ENCODE peak calls at places on chromosomes 3 and 15, in nine cellular contexts. M, S, R, D, L, T, Q, N and F are unnamed samples. For H3K4me1, the result is how much of the 10 kb centered on the place peaks cover.

GRCh38 chr3:132867956-132868355 is 145.7 kb upstream of the NPHP3 start:
- DNase-seq in D (no peak), M (peak), S (no peak), Q (no peak), R (peak), L (no peak), T (no peak), N (no peak), F (no peak)

GRCh38 chr15:80789296-80789695 is 10.1 kb downstream of the CEMIP start:
- DNase-seq in N (no peak), L (no peak), M (peak), D (no peak), R (peak), Q (no peak), S (no peak), T (no peak), F (no peak)

GRCh38 chr3:119084371-119085069 is 49.9 kb upstream of the IGSF11 start:
- DNase-seq in M (no peak), L (no peak), D (no peak), Q (no peak), N (no peak), T (no peak), S (no peak), R (no peak), F (no peak)

GRCh38 chr3:23650371-23651140 is 155.2 kb upstream of the UBE2E1 start:
- DNase-seq in M (peak), S (no peak), L (no peak), R (peak), D (no peak), Q (no peak), N (no peak), T (no peak), F (no peak)

GRCh38 chr3:119293761-119294401 is at the start of gene ARHGAP31:
- DNase-seq in S (peak), R (peak), N (peak), L (peak), Q (peak), T (peak), M (peak), D (peak), F (peak)

GRCh38 chr15:47812436-47813109 is 95.3 kb downstream of the SEMA6D start:
- DNase-seq in L (no peak), S (no peak), Q (no peak), D (no peak), R (peak), T (no peak), N (peak), M (peak), F (no peak)

GRCh38 chr3:33218446-33219174 is at the start of gene SUSD5:
- DNase-seq in T (peak), D (peak), M (peak), N (no peak), R (peak), S (peak), L (no peak), Q (peak), F (no peak)

GRCh38 chr3:66210687-66211295 is 10.0 kb upstream of the SLC25A26 start:
- DNase-seq in N (no peak), Q (no peak), S (no peak), D (no peak), R (no peak), L (no peak), M (no peak), T (no peak), F (no peak)

GRCh38 chr3:149971403-149972075 is 844 bp upstream of the PFN2 start:
- DNase-seq in S (peak), R (peak), T (peak), L (peak), M (peak), D (no peak), N (no peak), Q (peak), F (peak)

GRCh38 chr15:25967120-25967519 is 104.0 kb upstream of the ATP10A start:
- DNase-seq in N (no peak), D (no peak), R (peak), M (no peak), T (no peak), Q (no peak), S (no peak), L (no peak), F (no peak)

GRCh38 chr15:48447657-48448056 is 116.4 kb downstream of the DUT start:
- DNase-seq in N (no peak), S (no peak), D (no peak), R (peak), T (no peak), Q (no peak), L (no peak), M (peak), F (no peak)

GRCh38 chr3:78659386-78659987 is 1108.3 kb downstream of the ROBO1 start:
- DNase-seq in T (peak), M (peak), L (peak), R (peak), D (peak), Q (no peak), S (no peak), N (no peak), F (peak)

GRCh38 chr3:37943126-37943525 is 47.5 kb upstream of the VILL start:
- DNase-seq in M (no peak), R (no peak), Q (no peak), L (no peak), D (no peak), T (no peak), S (no peak), N (no peak), F (no peak)

GRCh38 chr3:22982981-22983582 is 220.0 kb upstream of the UBE2E2 start:
- DNase-seq in N (no peak), D (no peak), S (no peak), L (no peak), R (no peak), M (no peak), T (no peak), Q (no peak), F (no peak)

GRCh38 chr15:78047631-78048409 is 29.7 kb downstream of the TBC1D2B start:
- DNase-seq in S (no peak), L (peak), N (no peak), T (peak), D (no peak), M (peak), Q (no peak), R (peak), F (no peak)

GRCh38 chr15:48472756-48473155 is 141.5 kb downstream of the DUT start:
- DNase-seq in M (peak), R (peak), D (no peak), S (no peak), L (no peak), Q (no peak), T (no peak), N (no peak), F (no peak)

GRCh38 chr15:49625460-49626036 is 4.7 kb downstream of the DTWD1 start:
- DNase-seq in D (no peak), N (no peak), M (no peak), T (no peak), R (no peak), L (no peak), Q (no peak), S (no peak), F (no peak)

GRCh38 chr15:63372018-63372705 is 9.5 kb downstream of the CA12 start:
- DNase-seq in M (peak), L (peak), T (no peak), Q (no peak), N (no peak), D (no peak), S (peak), R (peak), F (no peak)

GRCh38 chr15:70083946-70084345 is 13.8 kb downstream of the TLE3 start:
- DNase-seq in Q (no peak), M (no peak), T (no peak), N (peak), L (no peak), S (no peak), R (no peak), D (no peak), F (no peak)

GRCh38 chr3:191761906-191762305 is 300.9 kb downstream of the PYDC2 start:
- DNase-seq in R (no peak), T (no peak), D (no peak), L (no peak), Q (no peak), N (no peak), M (no peak), S (no peak), F (no peak)

GRCh38 chr3:101193957-101194356 is 126.4 kb downstream of the IMPG2 start:
- DNase-seq in R (peak), S (no peak), L (no peak), D (no peak), M (no peak), T (no peak), Q (no peak), N (no peak), F (no peak)

GRCh38 chr15:36358094-36358961 is 221.1 kb upstream of the CDIN1 start:
- DNase-seq in Q (no peak), S (no peak), D (no peak), N (no peak), R (peak), L (no peak), M (peak), T (no peak), F (no peak)

GRCh38 chr15:67199881-67200763 is 54.3 kb downstream of the AAGAB start:
- DNase-seq in N (no peak), S (no peak), D (no peak), Q (no peak), M (peak), L (no peak), T (no peak), R (peak), F (no peak)

GRCh38 chr15:29141908-29142747 is 127.5 kb downstream of the NSMCE3 start:
- DNase-seq in M (no peak), L (no peak), D (no peak), N (peak), R (no peak), S (no peak), T (peak), Q (no peak), F (no peak)

GRCh38 chr15:97940993-97941392 is 19.5 kb upstream of the ARRDC4 start:
- DNase-seq in L (no peak), Q (no peak), D (no peak), S (no peak), M (no peak), T (no peak), R (no peak), N (no peak), F (no peak)

GRCh38 chr3:179967622-179968021 is 69.1 kb downstream of the PEX5L start:
- DNase-seq in Q (no peak), L (no peak), T (no peak), D (no peak), S (no peak), M (no peak), R (peak), N (no peak), F (no peak)

GRCh38 chr15:96046620-96047240 is 283.8 kb upstream of the NR2F2 start:
- DNase-seq in D (no peak), M (no peak), R (no peak), S (no peak), T (no peak), N (no peak), L (no peak), Q (no peak), F (no peak)

GRCh38 chr3:55330355-55330754 is 156.8 kb downstream of the WNT5A start:
- DNase-seq in T (no peak), M (peak), D (no peak), Q (no peak), N (no peak), R (peak), S (no peak), L (peak), F (no peak)

GRCh38 chr15:93948728-93949127 is 282.6 kb upstream of the MCTP2 start:
- DNase-seq in N (no peak), M (no peak), T (no peak), L (no peak), S (no peak), R (no peak), Q (no peak), D (no peak), F (no peak)

GRCh38 chr15:66631616-66632263 is 65.9 kb upstream of the LCTL start:
- DNase-seq in L (no peak), D (no peak), S (no peak), Q (no peak), N (no peak), M (no peak), R (no peak), T (no peak), F (no peak)

GRCh38 chr3:16477501-16477900 is 36.0 kb downstream of the RFTN1 start:
- DNase-seq in N (no peak), Q (no peak), R (peak), M (peak), T (no peak), D (no peak), L (no peak), S (no peak), F (no peak)

GRCh38 chr3:171753025-171753472 is 57.2 kb downstream of the PLD1 start:
- DNase-seq in Q (no peak), S (no peak), M (no peak), R (peak), L (no peak), D (no peak), N (no peak), T (peak), F (no peak)

GRCh38 chr15:53811530-53811929 is 52.1 kb upstream of the WDR72 start:
- DNase-seq in T (no peak), L (no peak), D (no peak), Q (no peak), N (no peak), S (no peak), R (no peak), M (no peak), F (no peak)

GRCh38 chr3:197592361-197593045 is 36.7 kb upstream of the BDH1 start:
- DNase-seq in D (no peak), S (no peak), R (no peak), N (no peak), M (no peak), L (no peak), T (no peak), Q (no peak), F (no peak)

GRCh38 chr3:46552538-46552937 is 13.6 kb downstream of the LRRC2 start:
- DNase-seq in M (no peak), Q (no peak), N (no peak), R (no peak), T (no peak), D (no peak), L (no peak), S (no peak), F (peak)
- H3K4me1 ChIP-seq in M (under half), Q (under half), N (under half), R (under half), T (under half), D (under half), L (under half), S (under half), F (under half)

DNA sequence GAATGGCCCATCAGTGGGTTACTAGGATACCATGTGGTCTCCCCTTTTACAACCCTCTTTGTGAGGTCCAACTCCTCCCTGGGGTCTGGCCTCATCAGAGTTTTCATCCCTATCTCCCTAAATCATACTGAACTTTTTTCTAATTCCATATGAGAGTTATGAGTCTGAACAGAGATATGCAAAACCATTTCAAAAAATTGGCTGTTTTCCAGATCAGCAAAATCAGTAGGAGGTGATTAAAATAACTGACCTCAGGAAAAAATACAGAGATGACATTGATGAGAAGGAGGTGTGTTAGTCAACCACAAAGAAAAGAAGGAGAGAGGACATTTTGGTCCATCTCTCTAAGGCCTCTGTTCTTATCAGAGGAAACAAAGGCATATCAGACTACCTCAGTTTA is 200.8 kb upstream of the CFAP20DC start:
- DNase-seq in D (no peak), L (no peak), S (no peak), R (no peak), M (no peak), N (no peak), Q (no peak), T (no peak), F (no peak)
- H3K4me1 ChIP-seq in D (under half), L (under half), S (under half), R (under half), M (under half), N (under half), Q (under half), T (under half), F (under half)

DNA sequence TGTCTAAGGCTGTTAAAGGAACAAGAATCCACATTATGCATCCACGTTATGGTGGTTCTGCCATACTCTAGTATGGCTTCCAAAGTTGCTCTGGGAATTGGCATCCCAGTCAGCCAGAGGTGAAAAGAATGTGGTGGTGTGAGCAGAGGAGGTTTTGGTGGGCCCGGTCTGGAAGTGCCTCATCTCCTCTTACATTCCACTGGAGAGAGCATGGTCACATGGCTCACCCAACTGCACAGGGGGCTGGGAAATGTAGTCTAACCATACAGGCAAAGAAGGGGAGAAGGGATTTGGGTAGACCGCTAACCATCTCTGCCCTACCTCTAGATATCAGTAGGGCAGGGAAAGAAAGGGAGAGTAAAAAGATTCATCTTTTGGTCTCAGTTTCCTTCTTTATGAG is 3.2 kb upstream of the HEG1 start:
- DNase-seq in N (no peak), D (no peak), M (no peak), S (no peak), L (no peak), R (no peak), T (no peak), Q (no peak), F (no peak)
- H3K4me1 ChIP-seq in N (under half), D (under half), M (under half), S (half or more), L (under half), R (under half), T (under half), Q (half or more), F (under half)

DNA sequence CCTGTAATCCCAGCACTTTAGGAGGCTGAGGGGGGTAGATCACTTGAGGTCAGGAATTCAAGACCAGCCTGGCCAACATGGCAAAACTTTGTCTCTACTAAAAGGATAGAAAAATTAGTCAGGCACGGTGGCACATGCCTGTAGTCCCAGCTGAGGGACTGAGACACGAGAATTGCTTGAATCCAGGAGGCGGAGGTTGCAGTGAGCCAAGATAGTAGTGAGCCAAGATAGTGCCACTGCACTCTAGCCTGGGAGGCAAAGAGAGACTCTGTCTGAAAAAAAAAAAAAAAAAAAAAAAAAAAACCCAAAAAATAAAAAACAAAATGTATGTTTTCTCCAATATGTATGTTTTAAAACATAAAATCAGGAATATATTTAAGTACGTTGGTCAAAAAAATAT is 16.3 kb downstream of the TARS3 start:
- DNase-seq in R (no peak), L (no peak), T (no peak), M (no peak), S (no peak), D (no peak), N (no peak), Q (no peak), F (no peak)
- H3K4me1 ChIP-seq in R (under half), L (under half), T (under half), M (under half), S (under half), D (under half), N (under half), Q (under half), F (under half)

DNA sequence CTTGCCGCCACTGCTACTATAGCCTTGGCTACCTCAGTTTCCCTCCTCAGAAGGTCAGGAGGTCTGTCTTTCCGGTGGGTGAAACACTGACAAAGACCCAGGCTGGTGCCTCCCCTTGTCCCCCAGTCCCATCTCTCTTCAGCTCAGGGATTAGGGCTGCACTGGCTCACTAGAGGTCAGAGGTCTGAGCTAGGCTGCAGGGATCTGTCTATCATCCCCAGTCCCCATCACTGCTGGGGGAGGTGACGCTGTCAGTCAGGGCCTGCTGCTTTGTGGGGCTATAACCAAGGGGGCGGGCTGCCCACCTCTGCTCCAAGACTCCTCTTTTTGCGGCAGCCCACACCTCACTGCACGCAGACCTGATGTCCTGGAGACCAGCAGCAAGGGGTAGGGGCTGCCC is 13.7 kb downstream of the SEMA3F start:
- DNase-seq in D (peak), R (no peak), T (no peak), S (no peak), Q (no peak), N (no peak), L (no peak), M (no peak), F (no peak)
- H3K4me1 ChIP-seq in D (half or more), R (half or more), T (under half), S (half or more), Q (half or more), N (under half), L (under half), M (half or more), F (under half)

GRCh38 chr3:11288021-11288491 is 15.9 kb downstream of the ATG7 start:
- DNase-seq in L (no peak), Q (no peak), S (no peak), M (peak), R (peak), T (no peak), D (no peak), N (no peak), F (no peak)
- H3K4me1 ChIP-seq in L (under half), Q (half or more), S (under half), M (under half), R (under half), T (under half), D (under half), N (under half), F (under half)